ENCODE peak calls at places on chromosomes 1 and 21, in five cellular contexts. One of them, this sample, is unnamed.

GRCh38 chr1:218674280-218674773 is 329.2 kb downstream of the TGFB2 start:
- DNase-seq in stimulated activated naive B cell treated with anti-CD40 and anti-IgM and Interleukin-4, amounts not matched to agents 10 μg/mL and 1 μg/mL and 100 μg/mL, for 72 hours: no peak
- DNase-seq in T-helper 2 cell: no peak
- DNase-seq in ovary: peak
- DNase-seq in A549: peak
- DNase-seq in this sample: no peak

GRCh38 chr1:92749024-92749634 is 35.8 kb downstream of the EVI5 start:
- DNase-seq in A549: peak
- DNase-seq in stimulated activated naive B cell treated with anti-CD40 and anti-IgM and Interleukin-4, amounts not matched to agents 10 μg/mL and 1 μg/mL and 100 μg/mL, for 72 hours: peak
- DNase-seq in T-helper 2 cell: no peak
- DNase-seq in ovary: no peak
- DNase-seq in this sample: no peak

GRCh38 chr21:44681152-44681551 is 811 bp downstream of the KRTAP12-1 start:
- DNase-seq in stimulated activated naive B cell treated with anti-CD40 and anti-IgM and Interleukin-4, amounts not matched to agents 10 μg/mL and 1 μg/mL and 100 μg/mL, for 72 hours: no peak
- DNase-seq in A549: no peak
- DNase-seq in ovary: no peak
- DNase-seq in T-helper 2 cell: no peak
- DNase-seq in this sample: no peak

GRCh38 chr1:201358596-201358995 is 18.9 kb downstream of the TNNT2 start:
- DNase-seq in stimulated activated naive B cell treated with anti-CD40 and anti-IgM and Interleukin-4, amounts not matched to agents 10 μg/mL and 1 μg/mL and 100 μg/mL, for 72 hours: no peak
- DNase-seq in A549: no peak
- DNase-seq in ovary: no peak
- DNase-seq in T-helper 2 cell: no peak
- DNase-seq in this sample: no peak

GRCh38 chr1:43177691-43178090 is 5.6 kb downstream of the CFAP57 start:
- DNase-seq in stimulated activated naive B cell treated with anti-CD40 and anti-IgM and Interleukin-4, amounts not matched to agents 10 μg/mL and 1 μg/mL and 100 μg/mL, for 72 hours: no peak
- DNase-seq in ovary: no peak
- DNase-seq in A549: no peak
- DNase-seq in T-helper 2 cell: no peak
- DNase-seq in this sample: no peak

GRCh38 chr1:9251501-9251900 is 16.9 kb downstream of the H6PD start:
- DNase-seq in A549: no peak
- DNase-seq in ovary: no peak
- DNase-seq in T-helper 2 cell: no peak
- DNase-seq in stimulated activated naive B cell treated with anti-CD40 and anti-IgM and Interleukin-4, amounts not matched to agents 10 μg/mL and 1 μg/mL and 100 μg/mL, for 72 hours: no peak
- DNase-seq in this sample: no peak

GRCh38 chr1:200437556-200438203 is 27.8 kb upstream of the ZNF281 start:
- DNase-seq in ovary: no peak
- DNase-seq in T-helper 2 cell: no peak
- DNase-seq in A549: no peak
- DNase-seq in stimulated activated naive B cell treated with anti-CD40 and anti-IgM and Interleukin-4, amounts not matched to agents 10 μg/mL and 1 μg/mL and 100 μg/mL, for 72 hours: no peak
- DNase-seq in this sample: no peak

GRCh38 chr21:26715878-26716506 is 129.2 kb downstream of the ADAMTS1 start:
- DNase-seq in stimulated activated naive B cell treated with anti-CD40 and anti-IgM and Interleukin-4, amounts not matched to agents 10 μg/mL and 1 μg/mL and 100 μg/mL, for 72 hours: no peak
- DNase-seq in A549: peak
- DNase-seq in ovary: no peak
- DNase-seq in T-helper 2 cell: no peak
- DNase-seq in this sample: no peak

GRCh38 chr1:58887059-58887458 is 103.2 kb upstream of the JUN start:
- DNase-seq in T-helper 2 cell: no peak
- DNase-seq in stimulated activated naive B cell treated with anti-CD40 and anti-IgM and Interleukin-4, amounts not matched to agents 10 μg/mL and 1 μg/mL and 100 μg/mL, for 72 hours: no peak
- DNase-seq in ovary: no peak
- DNase-seq in A549: no peak
- DNase-seq in this sample: no peak

GRCh38 chr1:207981976-207982375 is 71.1 kb upstream of the CD34 start:
- DNase-seq in stimulated activated naive B cell treated with anti-CD40 and anti-IgM and Interleukin-4, amounts not matched to agents 10 μg/mL and 1 μg/mL and 100 μg/mL, for 72 hours: no peak
- DNase-seq in A549: peak
- DNase-seq in T-helper 2 cell: no peak
- DNase-seq in ovary: no peak
- DNase-seq in this sample: no peak

GRCh38 chr1:159843459-159843858 is 16.8 kb downstream of the SLAMF8 start:
- DNase-seq in A549: no peak
- DNase-seq in stimulated activated naive B cell treated with anti-CD40 and anti-IgM and Interleukin-4, amounts not matched to agents 10 μg/mL and 1 μg/mL and 100 μg/mL, for 72 hours: no peak
- DNase-seq in T-helper 2 cell: no peak
- DNase-seq in ovary: no peak
- DNase-seq in this sample: no peak

GRCh38 chr1:145706282-145706681 is 886 bp downstream of the PDZK1 start:
- DNase-seq in A549: peak
- DNase-seq in ovary: no peak
- DNase-seq in stimulated activated naive B cell treated with anti-CD40 and anti-IgM and Interleukin-4, amounts not matched to agents 10 μg/mL and 1 μg/mL and 100 μg/mL, for 72 hours: no peak
- DNase-seq in T-helper 2 cell: no peak
- DNase-seq in this sample: no peak

GRCh38 chr1:187842406-187843165 is 1013.8 kb downstream of the PLA2G4A start:
- DNase-seq in ovary: no peak
- DNase-seq in T-helper 2 cell: no peak
- DNase-seq in stimulated activated naive B cell treated with anti-CD40 and anti-IgM and Interleukin-4, amounts not matched to agents 10 μg/mL and 1 μg/mL and 100 μg/mL, for 72 hours: no peak
- DNase-seq in A549: peak
- DNase-seq in this sample: no peak

GRCh38 chr1:231584117-231584516 is 42.5 kb upstream of the DISC1 start:
- DNase-seq in stimulated activated naive B cell treated with anti-CD40 and anti-IgM and Interleukin-4, amounts not matched to agents 10 μg/mL and 1 μg/mL and 100 μg/mL, for 72 hours: no peak
- DNase-seq in A549: peak
- DNase-seq in T-helper 2 cell: no peak
- DNase-seq in ovary: no peak
- DNase-seq in this sample: no peak

GRCh38 chr1:202283379-202283844 is 58.3 kb downstream of the UBE2T start:
- DNase-seq in A549: peak
- DNase-seq in ovary: no peak
- DNase-seq in T-helper 2 cell: no peak
- DNase-seq in stimulated activated naive B cell treated with anti-CD40 and anti-IgM and Interleukin-4, amounts not matched to agents 10 μg/mL and 1 μg/mL and 100 μg/mL, for 72 hours: no peak
- DNase-seq in this sample: no peak

GRCh38 chr1:203557958-203558760 is 64.2 kb downstream of the OPTC start:
- DNase-seq in T-helper 2 cell: no peak
- DNase-seq in A549: peak
- DNase-seq in ovary: peak
- DNase-seq in stimulated activated naive B cell treated with anti-CD40 and anti-IgM and Interleukin-4, amounts not matched to agents 10 μg/mL and 1 μg/mL and 100 μg/mL, for 72 hours: no peak
- DNase-seq in this sample: no peak

GRCh38 chr1:61888808-61889207 is 146.5 kb downstream of the PATJ start:
- DNase-seq in A549: no peak
- DNase-seq in stimulated activated naive B cell treated with anti-CD40 and anti-IgM and Interleukin-4, amounts not matched to agents 10 μg/mL and 1 μg/mL and 100 μg/mL, for 72 hours: no peak
- DNase-seq in T-helper 2 cell: no peak
- DNase-seq in ovary: no peak
- DNase-seq in this sample: no peak

GRCh38 chr1:161085165-161085564 is 4.2 kb downstream of the NECTIN4 start:
- DNase-seq in stimulated activated naive B cell treated with anti-CD40 and anti-IgM and Interleukin-4, amounts not matched to agents 10 μg/mL and 1 μg/mL and 100 μg/mL, for 72 hours: no peak
- DNase-seq in A549: no peak
- DNase-seq in T-helper 2 cell: no peak
- DNase-seq in ovary: no peak
- DNase-seq in this sample: no peak

GRCh38 chr1:217562229-217562878 is 68.5 kb downstream of the GPATCH2 start:
- DNase-seq in stimulated activated naive B cell treated with anti-CD40 and anti-IgM and Interleukin-4, amounts not matched to agents 10 μg/mL and 1 μg/mL and 100 μg/mL, for 72 hours: no peak
- DNase-seq in ovary: no peak
- DNase-seq in T-helper 2 cell: no peak
- DNase-seq in A549: peak
- DNase-seq in this sample: no peak

GRCh38 chr1:241998950-241999495 is at the start of gene MAP1LC3C:
- DNase-seq in T-helper 2 cell: no peak
- DNase-seq in stimulated activated naive B cell treated with anti-CD40 and anti-IgM and Interleukin-4, amounts not matched to agents 10 μg/mL and 1 μg/mL and 100 μg/mL, for 72 hours: no peak
- DNase-seq in ovary: no peak
- DNase-seq in A549: no peak
- DNase-seq in this sample: no peak

GRCh38 chr21:31157756-31158155 is 119.5 kb upstream of the KRTAP19-8 start:
- DNase-seq in A549: no peak
- DNase-seq in ovary: no peak
- DNase-seq in T-helper 2 cell: no peak
- DNase-seq in stimulated activated naive B cell treated with anti-CD40 and anti-IgM and Interleukin-4, amounts not matched to agents 10 μg/mL and 1 μg/mL and 100 μg/mL, for 72 hours: no peak
- DNase-seq in this sample: no peak

GRCh38 chr21:26626187-26626586 is 53.1 kb upstream of the CYYR1 start:
- DNase-seq in stimulated activated naive B cell treated with anti-CD40 and anti-IgM and Interleukin-4, amounts not matched to agents 10 μg/mL and 1 μg/mL and 100 μg/mL, for 72 hours: no peak
- DNase-seq in T-helper 2 cell: no peak
- DNase-seq in ovary: no peak
- DNase-seq in A549: no peak
- DNase-seq in this sample: no peak

GRCh38 chr21:41767606-41768370 is 936 bp upstream of the RIPK4 start:
- DNase-seq in T-helper 2 cell: no peak
- DNase-seq in A549: peak
- DNase-seq in stimulated activated naive B cell treated with anti-CD40 and anti-IgM and Interleukin-4, amounts not matched to agents 10 μg/mL and 1 μg/mL and 100 μg/mL, for 72 hours: no peak
- DNase-seq in ovary: no peak
- DNase-seq in this sample: no peak

GRCh38 chr1:209168204-209168603 is 415.3 kb upstream of the CAMK1G start:
- DNase-seq in A549: no peak
- DNase-seq in ovary: no peak
- DNase-seq in T-helper 2 cell: no peak
- DNase-seq in stimulated activated naive B cell treated with anti-CD40 and anti-IgM and Interleukin-4, amounts not matched to agents 10 μg/mL and 1 μg/mL and 100 μg/mL, for 72 hours: no peak
- DNase-seq in this sample: no peak

GRCh38 chr1:242890211-242890741 is 364.8 kb downstream of the CEP170 start:
- DNase-seq in ovary: no peak
- DNase-seq in stimulated activated naive B cell treated with anti-CD40 and anti-IgM and Interleukin-4, amounts not matched to agents 10 μg/mL and 1 μg/mL and 100 μg/mL, for 72 hours: no peak
- DNase-seq in T-helper 2 cell: no peak
- DNase-seq in A549: peak
- DNase-seq in this sample: no peak

GRCh38 chr1:55727010-55727409 is 511.8 kb upstream of the USP24 start:
- DNase-seq in ovary: no peak
- DNase-seq in stimulated activated naive B cell treated with anti-CD40 and anti-IgM and Interleukin-4, amounts not matched to agents 10 μg/mL and 1 μg/mL and 100 μg/mL, for 72 hours: no peak
- DNase-seq in A549: peak
- DNase-seq in T-helper 2 cell: no peak
- DNase-seq in this sample: no peak

GRCh38 chr1:115457295-115457694 is 119.2 kb upstream of the NGF start:
- DNase-seq in stimulated activated naive B cell treated with anti-CD40 and anti-IgM and Interleukin-4, amounts not matched to agents 10 μg/mL and 1 μg/mL and 100 μg/mL, for 72 hours: no peak
- DNase-seq in A549: no peak
- DNase-seq in ovary: peak
- DNase-seq in T-helper 2 cell: no peak
- DNase-seq in this sample: no peak

GRCh38 chr1:199079994-199080393 is 441.2 kb downstream of the PTPRC start:
- DNase-seq in stimulated activated naive B cell treated with anti-CD40 and anti-IgM and Interleukin-4, amounts not matched to agents 10 μg/mL and 1 μg/mL and 100 μg/mL, for 72 hours: no peak
- DNase-seq in T-helper 2 cell: no peak
- DNase-seq in ovary: no peak
- DNase-seq in A549: no peak
- DNase-seq in this sample: no peak

GRCh38 chr1:26994020-26994745 is 691 bp downstream of the TRNP1 start:
- DNase-seq in T-helper 2 cell: no peak
- DNase-seq in ovary: no peak
- DNase-seq in stimulated activated naive B cell treated with anti-CD40 and anti-IgM and Interleukin-4, amounts not matched to agents 10 μg/mL and 1 μg/mL and 100 μg/mL, for 72 hours: no peak
- DNase-seq in A549: no peak
- DNase-seq in this sample: no peak

GRCh38 chr1:184867866-184868585 is 106.3 kb downstream of the NIBAN1 start:
- DNase-seq in ovary: no peak
- DNase-seq in stimulated activated naive B cell treated with anti-CD40 and anti-IgM and Interleukin-4, amounts not matched to agents 10 μg/mL and 1 μg/mL and 100 μg/mL, for 72 hours: no peak
- DNase-seq in T-helper 2 cell: no peak
- DNase-seq in A549: no peak
- DNase-seq in this sample: no peak

GRCh38 chr21:33437140-33437539 is 33.9 kb downstream of the IFNGR2 start:
- DNase-seq in A549: no peak
- DNase-seq in T-helper 2 cell: no peak
- DNase-seq in ovary: no peak
- DNase-seq in stimulated activated naive B cell treated with anti-CD40 and anti-IgM and Interleukin-4, amounts not matched to agents 10 μg/mL and 1 μg/mL and 100 μg/mL, for 72 hours: no peak
- DNase-seq in this sample: no peak

GRCh38 chr1:226629210-226629895 is 80.8 kb downstream of the STUM start:
- DNase-seq in A549: no peak
- DNase-seq in stimulated activated naive B cell treated with anti-CD40 and anti-IgM and Interleukin-4, amounts not matched to agents 10 μg/mL and 1 μg/mL and 100 μg/mL, for 72 hours: no peak
- DNase-seq in ovary: no peak
- DNase-seq in T-helper 2 cell: no peak
- DNase-seq in this sample: no peak

This sample was measured in GM12878.